ENCODE peak calls at places on chromosomes 5 and 9, in eight cellular contexts. C, D, V, M, E, A, P and B are unnamed samples.

GRCh38 chr9:36021968-36022367 is 14.7 kb upstream of the RECK start:
- DNase-seq in M (no peak), V (no peak), P (no peak), C (no peak), A (no peak), E (no peak), D (no peak), B (no peak)

GRCh38 chr5:90347462-90347861 is 62.1 kb downstream of the CETN3 start:
- DNase-seq in D (no peak), M (no peak), C (no peak), P (no peak), A (no peak), V (no peak), E (no peak), B (no peak)

GRCh38 chr5:107263387-107264003 is 407.2 kb downstream of the EFNA5 start:
- DNase-seq in C (no peak), V (no peak), M (no peak), P (no peak), D (no peak), E (no peak), A (no peak), B (no peak)

GRCh38 chr5:55668356-55668755 is 43.8 kb downstream of the SLC38A9 start:
- DNase-seq in E (no peak), C (peak), A (no peak), P (no peak), D (no peak), M (no peak), V (peak), B (no peak)

GRCh38 chr5:170269579-170269978 is 28.0 kb downstream of the LCP2 start:
- DNase-seq in E (no peak), A (no peak), P (no peak), V (no peak), M (no peak), D (no peak), C (no peak), B (no peak)

GRCh38 chr9:114722937-114723620 is 41.1 kb upstream of the TEX48 start:
- DNase-seq in V (no peak), E (no peak), C (no peak), P (no peak), D (no peak), A (no peak), M (no peak), B (peak)

GRCh38 chr5:149485655-149486615 is 65.3 kb downstream of the CSNK1A1 start:
- DNase-seq in D (no peak), V (peak), P (peak), C (peak), M (peak), E (peak), A (peak), B (peak)

GRCh38 chr5:151056367-151057306 is 24.2 kb downstream of the TNIP1 start:
- DNase-seq in D (no peak), V (no peak), P (no peak), E (no peak), M (no peak), A (peak), C (no peak), B (no peak)

GRCh38 chr5:16934123-16934522 is 2.0 kb downstream of the MYO10 start:
- DNase-seq in P (peak), M (peak), E (peak), V (peak), C (peak), D (no peak), A (peak), B (no peak)

GRCh38 chr9:76373173-76373771 is 21.0 kb downstream of the RFK start:
- DNase-seq in M (peak), A (peak), V (peak), C (peak), E (peak), D (no peak), P (peak), B (peak)

GRCh38 chr5:127893232-127893631 is 190.0 kb downstream of the CCDC192 start:
- DNase-seq in D (no peak), M (no peak), C (no peak), V (no peak), P (no peak), E (no peak), A (no peak), B (no peak)

GRCh38 chr5:54873696-54874095 is 111.7 kb downstream of the ESM1 start:
- DNase-seq in E (no peak), D (no peak), C (no peak), M (no peak), P (no peak), A (no peak), V (no peak), B (no peak)

GRCh38 chr9:113624721-113625120 is 161.2 kb downstream of the RGS3 start:
- DNase-seq in P (peak), C (no peak), V (peak), M (no peak), D (peak), E (no peak), A (peak), B (no peak)

GRCh38 chr5:147763791-147764525 is 18.6 kb downstream of the JAKMIP2 start:
- DNase-seq in C (no peak), E (no peak), V (peak), M (no peak), D (no peak), A (no peak), P (no peak), B (no peak)

GRCh38 chr9:110081395-110081794 is 126.6 kb downstream of the C9orf152 start:
- DNase-seq in A (no peak), D (no peak), M (no peak), C (no peak), E (no peak), P (no peak), V (peak), B (no peak)

GRCh38 chr5:128708841-128709240 is 170.8 kb upstream of the FBN2 start:
- DNase-seq in E (no peak), C (no peak), M (no peak), D (no peak), A (no peak), P (no peak), V (no peak), B (no peak)

GRCh38 chr9:126722922-126723806 is 81.7 kb upstream of the ZBTB43 start:
- DNase-seq in V (no peak), M (peak), P (peak), C (peak), D (no peak), E (peak), A (peak), B (no peak)

GRCh38 chr5:120419110-120419509 is 45.0 kb upstream of the PRR16 start:
- DNase-seq in C (no peak), V (no peak), M (no peak), E (no peak), P (no peak), A (no peak), D (no peak), B (no peak)

GRCh38 chr9:114098021-114098659 is 952 bp downstream of the KIF12 start:
- DNase-seq in M (peak), D (no peak), V (no peak), E (peak), A (no peak), P (peak), C (peak), B (peak)

GRCh38 chr5:57171818-57172465 is 1.9 kb upstream of the GPBP1 start:
- DNase-seq in A (no peak), D (no peak), C (no peak), E (peak), V (peak), M (no peak), P (peak), B (no peak)

GRCh38 chr5:9188131-9188530 is 357.7 kb downstream of the SEMA5A start:
- DNase-seq in D (no peak), P (no peak), C (no peak), A (no peak), V (peak), E (no peak), M (no peak), B (no peak)

GRCh38 chr5:53783624-53784228 is 223.3 kb downstream of the NDUFS4 start:
- DNase-seq in E (no peak), C (no peak), M (no peak), V (no peak), A (no peak), P (no peak), D (no peak), B (no peak)

GRCh38 chr5:111389390-111390082 is 122.8 kb downstream of the STARD4 start:
- DNase-seq in A (no peak), C (no peak), P (no peak), V (peak), D (no peak), E (no peak), M (no peak), B (no peak)

GRCh38 chr5:31809037-31809910 is 170.3 kb downstream of the PDZD2 start:
- DNase-seq in A (peak), E (peak), V (peak), P (peak), C (peak), M (peak), D (no peak), B (peak)

GRCh38 chr5:56447232-56447631 is 214.1 kb upstream of the ANKRD55 start:
- DNase-seq in V (peak), C (no peak), D (no peak), M (no peak), A (no peak), E (no peak), P (peak), B (no peak)

GRCh38 chr5:97096096-97096648 is 46.2 kb downstream of the LIX1 start:
- DNase-seq in E (no peak), D (no peak), P (no peak), V (no peak), M (no peak), A (no peak), C (peak), B (no peak)

GRCh38 chr5:103435136-103435914 is 127.3 kb downstream of the NUDT12 start:
- DNase-seq in M (no peak), P (no peak), E (no peak), D (no peak), A (no peak), C (no peak), V (no peak), B (no peak)

GRCh38 chr5:59768204-59769040 is 125.1 kb downstream of the PDE4D start:
- DNase-seq in V (peak), A (peak), E (peak), C (peak), P (peak), D (no peak), M (peak), B (peak)

GRCh38 chr5:14263700-14264099 is 120.6 kb downstream of the TRIO start:
- DNase-seq in C (no peak), D (no peak), M (no peak), E (no peak), A (no peak), P (no peak), V (no peak), B (no peak)

GRCh38 chr5:170430871-170431437 is 41.8 kb upstream of the KCNMB1 start:
- DNase-seq in C (no peak), E (no peak), P (no peak), M (no peak), D (no peak), A (no peak), V (no peak), B (no peak)

GRCh38 chr5:44332360-44332971 is 56.8 kb downstream of the FGF10 start:
- DNase-seq in E (no peak), C (no peak), M (no peak), D (no peak), P (no peak), A (no peak), V (peak), B (no peak)

GRCh38 chr9:21682981-21683380 is 119.5 kb upstream of the MTAP start:
- DNase-seq in D (no peak), E (no peak), A (no peak), P (no peak), V (peak), M (no peak), C (no peak), B (no peak)

GRCh38 chr9:131739192-131739961 is 499 bp downstream of the RAPGEF1 start:
- DNase-seq in A (peak), P (peak), V (no peak), D (no peak), M (peak), C (peak), E (peak), B (no peak)
- TF ChIP-seq POLR2A in A (no peak), P (no peak), V (no peak), D (no peak), M (no peak), C (peak), E (no peak), B (no peak)

GRCh38 chr9:91421987-91422765 is 1.5 kb downstream of the NFIL3 start:
- DNase-seq in A (peak), D (no peak), M (no peak), E (no peak), P (no peak), V (peak), C (peak), B (peak)
- H3K4me3 ChIP-seq in A (peak), D (peak), M (peak), E (peak), P (peak), V (peak), C (peak), B (peak)

GRCh38 chr9:99796231-99796630 is 25.5 kb upstream of the NR4A3 start:
- DNase-seq in E (no peak), A (no peak), P (no peak), C (no peak), M (no peak), D (no peak), V (no peak), B (no peak)
- TF ChIP-seq POLR2A in E (no peak), A (no peak), P (no peak), C (no peak), M (no peak), D (no peak), V (no peak), B (no peak)

DNA sequence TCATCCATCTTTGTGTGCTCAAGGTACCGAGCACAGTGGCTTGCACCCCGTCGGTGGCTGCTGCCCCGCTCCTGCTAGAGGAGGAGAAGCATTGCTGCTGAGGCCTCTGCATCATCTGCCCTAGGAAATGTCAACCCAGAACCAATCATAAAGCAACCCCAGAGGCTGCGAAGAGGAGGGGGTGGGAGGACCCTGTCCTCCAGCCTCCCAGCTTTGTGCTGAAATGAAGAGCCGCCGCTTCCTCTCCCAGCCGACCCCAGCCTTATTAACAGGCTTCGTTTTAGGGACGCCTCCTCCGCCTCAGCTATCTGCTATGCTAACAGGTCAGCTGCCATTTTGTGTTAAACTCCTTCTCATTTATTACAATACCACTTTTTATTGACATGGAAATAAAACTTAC is 71.5 kb downstream of the CFAP77 start:
- DNase-seq in P (no peak), E (no peak), M (no peak), A (no peak), V (no peak), C (no peak), D (no peak), B (no peak)
- H3K4me3 ChIP-seq in P (no peak), E (no peak), M (no peak), A (no peak), V (no peak), C (no peak), D (no peak), B (no peak)

DNA sequence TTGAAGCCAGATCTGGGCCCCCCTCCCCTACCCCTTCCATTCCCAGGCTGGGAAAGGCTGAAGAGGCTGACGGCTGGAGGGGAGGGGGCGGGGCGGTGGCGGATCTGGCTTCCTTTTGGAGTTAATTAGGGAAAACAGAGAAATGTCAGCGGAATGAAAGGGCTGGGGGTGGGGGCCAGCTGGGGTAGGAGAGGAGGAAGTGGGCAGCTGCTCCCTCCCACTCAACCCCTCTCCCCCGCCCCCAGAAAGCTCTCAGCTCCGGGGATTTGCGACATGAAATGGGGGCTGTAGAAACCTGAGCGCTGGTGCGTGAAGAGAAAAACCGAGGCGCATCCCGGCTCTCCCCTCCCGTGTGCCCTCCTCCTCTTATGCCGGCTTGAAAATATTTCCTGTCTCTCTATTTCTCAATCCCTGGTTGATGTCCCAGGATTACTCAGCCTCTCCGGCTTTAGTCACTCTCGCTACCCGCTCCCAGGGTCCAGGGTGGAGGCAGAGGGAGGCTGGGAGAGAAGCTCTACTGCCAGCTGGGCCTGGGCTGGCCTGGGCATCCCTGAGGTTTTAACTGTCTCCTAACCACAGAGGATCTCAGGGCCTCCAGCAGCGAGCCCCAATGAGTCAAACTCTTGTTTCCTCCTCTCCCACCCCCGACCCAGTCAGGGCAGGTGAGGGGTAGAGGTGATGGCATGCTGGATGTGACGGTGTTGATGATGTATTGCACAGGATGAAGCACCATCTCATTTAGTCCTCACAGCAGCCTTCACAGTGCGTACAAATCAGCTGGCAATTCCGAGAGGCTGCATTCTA is 20.1 kb downstream of the PCDHGC5 start:
- DNase-seq in M (peak), V (peak), A (peak), P (peak), D (no peak), C (peak), E (no peak), B (peak)
- TF ChIP-seq POLR2A in M (peak), V (peak), A (no peak), P (no peak), D (no peak), C (no peak), E (no peak), B (no peak)

DNA sequence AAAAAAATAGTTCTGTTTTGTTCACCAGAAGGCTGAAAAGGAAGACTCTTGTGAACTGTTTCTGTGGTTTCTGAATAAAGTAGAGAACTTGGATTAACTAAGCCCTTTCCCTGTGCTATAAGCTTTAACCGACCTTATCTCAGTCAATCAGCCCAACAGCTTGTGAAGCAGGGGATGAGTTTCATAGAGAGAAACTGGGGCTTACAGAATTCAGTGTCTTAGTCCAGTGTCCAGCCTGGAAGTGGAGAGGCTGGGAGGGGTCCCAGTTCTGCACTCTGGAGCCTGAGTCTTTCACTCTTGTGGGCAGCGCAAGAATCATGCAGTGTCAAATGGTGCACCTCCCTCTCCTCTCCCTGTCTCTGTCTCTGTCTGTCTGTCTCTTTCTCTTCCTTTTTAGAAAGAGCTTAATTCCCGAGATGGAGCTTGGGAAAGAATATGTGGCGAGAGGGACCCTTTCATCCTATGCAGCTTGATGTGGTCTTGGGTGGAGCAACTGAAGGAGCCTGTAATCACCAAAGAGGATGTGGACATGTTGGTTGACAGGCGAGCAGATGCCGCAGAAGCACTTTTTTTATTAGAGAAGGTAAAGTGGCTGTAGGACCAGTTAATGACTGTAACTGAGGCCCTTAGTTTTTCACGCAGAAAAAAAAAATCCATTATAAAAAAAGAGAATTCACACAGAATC is 17.0 kb downstream of the PTPDC1 start:
- DNase-seq in M (no peak), P (no peak), E (no peak), A (no peak), V (no peak), C (no peak), D (no peak), B (no peak)
- H3K4me3 ChIP-seq in M (no peak), P (no peak), E (no peak), A (no peak), V (no peak), C (no peak), D (no peak), B (no peak)

DNA sequence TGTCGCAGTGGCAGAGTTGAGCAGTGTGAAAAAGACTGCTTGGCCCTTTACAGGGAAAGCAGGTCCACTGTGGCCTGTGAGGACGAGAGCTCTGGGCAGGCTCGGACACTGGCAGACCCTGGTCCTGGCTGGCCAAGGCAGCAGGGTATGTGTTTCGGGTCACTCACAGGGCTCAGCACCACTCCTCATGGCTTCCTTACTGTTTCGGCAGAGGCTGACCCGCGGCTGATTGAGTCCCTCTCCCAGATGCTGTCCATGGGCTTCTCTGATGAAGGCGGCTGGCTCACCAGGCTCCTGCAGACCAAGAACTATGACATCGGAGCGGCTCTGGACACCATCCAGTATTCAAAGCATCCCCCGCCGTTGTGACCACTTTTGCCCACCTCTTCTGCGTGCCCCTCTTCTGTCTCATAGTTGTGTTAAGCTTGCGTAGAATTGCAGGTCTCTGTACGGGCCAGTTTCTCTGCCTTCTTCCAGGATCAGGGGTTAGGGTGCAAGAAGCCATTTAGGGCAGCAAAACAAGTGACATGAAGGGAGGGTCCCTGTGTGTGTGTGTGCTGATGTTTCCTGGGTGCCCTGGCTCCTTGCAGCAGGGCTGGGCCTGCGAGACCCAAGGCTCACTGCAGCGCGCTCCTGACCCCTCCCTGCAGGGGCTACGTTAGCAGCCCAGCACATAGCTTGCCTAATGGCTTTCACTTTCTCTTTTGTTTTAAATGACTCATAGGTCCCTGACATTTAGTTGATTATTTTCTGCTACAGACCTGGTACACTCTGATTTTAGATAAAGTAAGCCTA is 15.7 kb downstream of the SQSTM1 start:
- DNase-seq in E (no peak), P (no peak), M (no peak), C (no peak), D (no peak), A (no peak), V (peak), B (no peak)
- TF ChIP-seq POLR2A in E (no peak), P (no peak), M (no peak), C (peak), D (no peak), A (no peak), V (peak), B (no peak)

GRCh38 chr5:176530406-176530982 is 6.7 kb downstream of the RNF44 start:
- DNase-seq in M (no peak), D (no peak), E (no peak), A (peak), C (no peak), P (no peak), V (no peak), B (no peak)
- H3K4me3 ChIP-seq in M (no peak), D (no peak), E (no peak), A (no peak), C (no peak), P (peak), V (no peak), B (no peak)

GRCh38 chr9:74736635-74737034 is 151.1 kb downstream of the TRPM6 start:
- DNase-seq in E (no peak), V (no peak), C (no peak), M (no peak), D (no peak), P (no peak), A (no peak), B (no peak)
- TF ChIP-seq POLR2A in E (no peak), V (no peak), C (no peak), M (no peak), D (no peak), P (no peak), A (no peak), B (no peak)